ENCODE peak calls at places on chromosomes 4 and X, in four cellular contexts. B is GM12865, K is tibial artery, C is lower leg skin. U is an unnamed sample.

GRCh38 chrX:31435592-31435991 is 363.8 kb upstream of the FTHL17 start:
- DNase-seq in B (no peak), K (no peak), C (no peak), U (no peak)

GRCh38 chr4:142402925-142403324 is 443.2 kb downstream of the INPP4B start:
- DNase-seq in B (no peak), K (no peak), C (no peak), U (no peak)

GRCh38 chr4:176538217-176538925 is 218.6 kb downstream of the SPCS3 start:
- DNase-seq in B (no peak), K (no peak), C (no peak), U (no peak)

GRCh38 chr4:106522839-106523238 is 154.3 kb upstream of the GIMD1 start:
- DNase-seq in B (no peak), K (no peak), C (no peak), U (no peak)

GRCh38 chr4:105184316-105184988 is 37.8 kb downstream of the TET2 start:
- DNase-seq in B (no peak), K (no peak), C (no peak), U (no peak)

GRCh38 chr4:169133932-169134331 is 123.9 kb upstream of the CBR4 start:
- DNase-seq in B (no peak), K (no peak), C (no peak), U (no peak)

GRCh38 chr4:138204507-138204906 is 37.6 kb downstream of the SLC7A11 start:
- DNase-seq in B (no peak), K (no peak), C (no peak), U (no peak)

GRCh38 chr4:5018603-5019002 is 655 bp downstream of the CYTL1 start:
- DNase-seq in B (no peak), K (no peak), C (no peak), U (no peak)

GRCh38 chrX:13901354-13901753 is 84.5 kb upstream of the GPM6B start:
- DNase-seq in B (no peak), K (peak), C (no peak), U (no peak)

GRCh38 chr4:5780831-5781480 is 70.0 kb downstream of the EVC start:
- DNase-seq in B (no peak), K (no peak), C (peak), U (peak)

GRCh38 chrX:128754130-128754529 is 701.9 kb upstream of the ACTRT1 start:
- DNase-seq in B (no peak), K (no peak), C (no peak), U (no peak)

GRCh38 chrX:30874851-30875250 is 14.2 kb downstream of the TAB3 start:
- DNase-seq in B (no peak), K (no peak), C (no peak), U (no peak)

GRCh38 chr4:26260571-26260970 is 60.2 kb upstream of the RBPJ start:
- DNase-seq in B (no peak), K (no peak), C (no peak), U (no peak)

GRCh38 chr4:76194325-76194724 is 19.3 kb downstream of the SCARB2 start:
- DNase-seq in B (no peak), K (peak), C (no peak), U (no peak)

GRCh38 chr4:19982556-19982955 is 269.1 kb upstream of the SLIT2 start:
- DNase-seq in B (no peak), K (no peak), C (no peak), U (no peak)

GRCh38 chr4:127995776-127996175 is 30.6 kb downstream of the ABHD18 start:
- DNase-seq in B (no peak), K (no peak), C (no peak), U (no peak)

GRCh38 chr4:140003851-140004579 is 150.0 kb downstream of the MAML3 start:
- DNase-seq in B (no peak), K (no peak), C (no peak), U (no peak)

GRCh38 chr4:73450398-73451004 is 14.5 kb downstream of the AFP start:
- DNase-seq in B (no peak), K (no peak), C (no peak), U (no peak)

GRCh38 chrX:95057341-95057740 is 1383.3 kb downstream of the FAM133A start:
- DNase-seq in B (no peak), K (no peak), C (no peak), U (no peak)

GRCh38 chr4:54063224-54063623 is 1.2 kb downstream of the CHIC2 start:
- DNase-seq in B (peak), K (no peak), C (no peak), U (no peak)

GRCh38 chr4:139609647-139610046 is 53.6 kb upstream of the SETD7 start:
- DNase-seq in B (no peak), K (no peak), C (no peak), U (no peak)

GRCh38 chrX:101785142-101785541 is 125.5 kb upstream of the ARMCX2 start:
- DNase-seq in B (no peak), K (no peak), C (no peak), U (no peak)

GRCh38 chr4:10104211-10104990 is 12.2 kb downstream of the WDR1 start:
- DNase-seq in B (peak), K (no peak), C (no peak), U (no peak)

GRCh38 chr4:6087669-6088068 is 69.4 kb upstream of the C4orf50 start:
- DNase-seq in B (peak), K (no peak), C (peak), U (no peak)

GRCh38 chrX:56792270-56793111 is 63.4 kb downstream of the NBDY start:
- DNase-seq in B (no peak), K (no peak), C (peak), U (no peak)

GRCh38 chrX:103517246-103517645 is 2.0 kb downstream of the RAB40A start:
- DNase-seq in B (no peak), K (no peak), C (no peak), U (no peak)

GRCh38 chr4:26731342-26731741 is 129.3 kb upstream of the STIM2 start:
- DNase-seq in B (peak), K (no peak), C (no peak), U (no peak)

GRCh38 chr4:3787489-3788365 is 21.5 kb downstream of the ADRA2C start:
- DNase-seq in B (no peak), K (no peak), C (no peak), U (no peak)

GRCh38 chrX:44314259-44314734 is 29.2 kb downstream of the EFHC2 start:
- DNase-seq in B (peak), K (no peak), C (no peak), U (no peak)

GRCh38 chr4:149173241-149174013 is 642.2 kb downstream of the IQCM start:
- DNase-seq in B (no peak), K (no peak), C (no peak), U (no peak)

GRCh38 chrX:31166416-31166815 is 94.6 kb upstream of the FTHL17 start:
- DNase-seq in B (no peak), K (no peak), C (no peak), U (no peak)

GRCh38 chrX:46326161-46326560 is 219.1 kb downstream of the ZNF674 start:
- DNase-seq in B (no peak), K (no peak), C (no peak), U (no peak)

GRCh38 chr4:2806392-2807355 is 13.8 kb downstream of the SH3BP2 start:
- DNase-seq in B (no peak), K (peak), C (no peak), U (no peak)

GRCh38 chr4:69497081-69497480 is 1.4 kb upstream of the UGT2B4 start:
- DNase-seq in B (no peak), K (no peak), C (no peak), U (no peak)

GRCh38 chr4:88737304-88738015 is 39.8 kb upstream of the NAP1L5 start:
- DNase-seq in B (no peak), K (no peak), C (no peak), U (no peak)

DNA sequence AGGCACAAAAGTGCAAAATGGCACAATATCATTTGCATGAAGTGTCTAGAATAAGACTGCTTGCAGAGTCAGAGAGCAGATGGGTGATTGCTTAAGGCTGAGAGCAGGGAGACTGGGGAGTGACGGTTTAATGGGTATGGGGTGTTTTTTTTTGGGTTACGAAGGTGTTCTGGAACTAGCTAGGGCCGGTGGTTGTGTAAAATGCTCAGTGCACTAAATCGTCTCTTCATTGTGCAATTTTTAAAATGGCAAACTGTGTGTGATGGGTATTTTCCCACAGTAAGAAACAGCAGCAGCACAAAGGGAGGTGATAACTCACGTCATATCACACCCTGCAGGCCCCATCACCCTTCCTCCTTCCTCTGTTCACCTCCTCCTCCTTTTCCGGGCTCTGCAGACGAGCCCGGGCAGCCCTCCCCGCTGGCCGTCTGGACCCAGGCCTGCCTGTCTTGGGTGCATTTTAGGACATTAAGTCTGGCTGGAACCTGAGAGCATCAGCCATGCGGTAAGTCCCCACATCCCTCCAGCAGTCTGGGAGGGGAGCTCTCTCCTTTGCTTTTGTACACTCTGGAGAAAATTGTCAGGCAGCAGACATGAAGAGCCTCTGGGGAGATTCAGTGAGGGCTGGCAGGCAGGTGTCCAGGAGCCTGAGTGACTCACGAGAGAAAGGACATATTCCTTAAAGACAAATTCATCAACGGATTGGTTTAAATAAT is 42.7 kb downstream of the ASMT start:
- DNase-seq in B (peak), K (no peak), C (no peak), U (no peak)
- TF ChIP-seq CTCF in B (no peak), K (no peak), C (no peak), U (peak)

DNA sequence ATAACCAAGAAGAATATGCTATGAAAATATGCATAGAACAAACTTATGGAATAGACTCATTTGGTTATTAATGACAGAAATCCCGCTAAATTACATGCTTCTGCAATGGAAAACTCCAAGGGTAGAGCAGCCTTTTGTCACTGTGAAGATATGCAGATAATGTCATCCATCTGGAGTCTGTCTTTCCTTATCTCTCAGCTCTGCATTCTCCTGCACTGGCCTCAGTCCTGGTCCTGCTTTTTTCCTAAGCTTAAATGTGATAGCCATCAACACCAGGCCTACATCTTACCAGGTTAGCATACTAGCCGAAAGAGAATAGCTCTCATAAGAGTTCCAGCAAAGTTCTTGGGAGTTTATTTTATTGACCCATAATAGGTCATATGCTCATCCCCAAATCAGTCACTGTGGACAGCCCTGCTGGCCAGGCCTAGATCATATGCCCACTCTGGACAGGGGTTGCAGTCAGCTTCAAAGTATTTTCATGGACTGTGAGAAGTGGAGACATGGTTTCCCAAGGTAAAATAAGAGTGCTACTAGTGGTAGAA is 86.5 kb upstream of the LEF1 start:
- DNase-seq in B (no peak), K (no peak), C (no peak), U (no peak)
- TF ChIP-seq CTCF in B (no peak), K (no peak), C (no peak), U (no peak)

GRCh38 chrX:25717122-25717521 is 421.0 kb upstream of the MAGEB18 start:
- DNase-seq in B (no peak), K (no peak), C (no peak), U (no peak)

GRCh38 chrX:25726539-25726938 is 411.6 kb upstream of the MAGEB18 start:
- DNase-seq in B (no peak), K (no peak), C (no peak), U (no peak)

DNA sequence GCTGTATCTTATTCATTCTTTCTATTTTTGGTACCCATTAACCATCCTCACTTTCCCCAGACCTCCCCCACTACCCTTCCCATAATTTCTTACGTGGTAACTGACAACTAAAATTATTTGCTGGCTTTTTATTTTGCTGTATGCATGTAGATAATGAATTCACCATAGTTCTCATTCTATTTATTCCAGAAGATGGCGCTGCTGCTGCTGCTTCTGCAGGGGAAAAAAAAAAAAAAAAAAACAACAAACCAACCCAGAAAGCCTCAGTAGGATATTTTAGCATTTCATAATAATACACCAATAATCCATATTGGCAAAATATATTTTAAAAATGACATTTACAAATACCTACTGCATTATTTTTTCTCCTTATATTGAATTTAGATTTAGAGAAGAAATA is 416.6 kb upstream of the MAGEB18 start:
- DNase-seq in B (peak), K (no peak), C (no peak), U (no peak)
- TF ChIP-seq CTCF in B (no peak), K (no peak), C (no peak), U (peak)

DNA sequence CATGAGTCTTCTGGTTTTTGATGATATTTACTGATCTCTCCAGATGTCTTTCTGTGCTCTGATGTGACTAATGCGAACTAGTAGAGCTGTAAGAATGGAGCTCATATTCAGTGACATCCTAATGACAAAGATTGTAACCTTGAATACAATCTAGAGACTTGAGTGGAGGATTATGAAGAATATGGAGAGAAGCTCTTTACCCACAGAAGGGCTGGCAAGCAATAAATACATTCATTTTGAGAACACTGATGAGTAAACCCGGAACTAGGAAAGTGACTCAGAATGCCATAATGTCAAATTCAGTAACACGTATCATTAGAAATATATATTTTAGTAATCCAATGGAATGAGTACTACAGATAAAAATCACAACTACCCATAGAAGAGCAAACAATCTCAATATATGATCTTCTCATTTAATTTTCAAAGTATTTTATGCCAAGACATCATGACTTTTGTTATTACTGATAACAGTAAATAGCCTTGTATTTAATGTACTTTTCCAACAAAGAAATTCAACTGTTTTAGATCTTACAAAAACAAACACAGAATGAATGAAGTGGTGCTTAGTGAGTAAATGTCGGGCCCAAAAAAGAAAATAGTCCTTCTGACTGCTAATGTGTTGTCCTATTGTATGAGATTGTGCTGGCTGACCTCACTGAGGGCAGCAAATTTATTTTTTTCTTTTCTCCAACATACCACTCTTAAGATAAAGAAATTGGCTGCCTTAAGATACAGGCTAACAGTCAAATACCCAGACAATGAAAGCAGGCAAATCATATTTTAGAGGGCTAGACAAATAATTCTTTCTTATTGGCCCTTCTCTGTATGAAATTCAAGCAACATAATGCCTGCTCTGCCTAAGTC is 49.2 kb upstream of the HDAC8 start:
- DNase-seq in B (peak), K (no peak), C (no peak), U (no peak)
- TF ChIP-seq CTCF in B (no peak), K (no peak), C (no peak), U (no peak)

GRCh38 chrX:139932901-139933796 is at the start of gene ATP11C:
- DNase-seq in B (peak), K (peak), C (peak), U (peak)
- TF ChIP-seq CTCF in B (no peak), K (no peak), C (no peak), U (no peak)

GRCh38 chrX:23008431-23009099 is 8.8 kb downstream of the DDX53 start:
- DNase-seq in B (peak), K (no peak), C (no peak), U (no peak)
- TF ChIP-seq CTCF in B (no peak), K (peak), C (no peak), U (peak)

GRCh38 chr4:52103314-52103713 is 52.2 kb downstream of the SPATA18 start:
- DNase-seq in B (no peak), K (no peak), C (no peak), U (no peak)
- TF ChIP-seq CTCF in B (no peak), K (peak), C (no peak), U (peak)